ENCODE peak calls at places on chromosome 21, in four cellular contexts. One of them, this sample, is unnamed.

GRCh38 chr21:18759267-18759666 is 355.7 kb upstream of the TMPRSS15 start:
- DNase-seq in NCI-H1417: no peak
- DNase-seq in M059J: no peak
- DNase-seq in epithelial cell of prostate: no peak
- DNase-seq in this sample: no peak

GRCh38 chr21:20971296-20971921 is 26.8 kb upstream of the NCAM2 start:
- DNase-seq in NCI-H1417: peak
- DNase-seq in M059J: peak
- DNase-seq in epithelial cell of prostate: peak
- DNase-seq in this sample: peak

GRCh38 chr21:35025206-35026152 is 23.6 kb downstream of the RUNX1 start:
- DNase-seq in NCI-H1417: no peak
- DNase-seq in M059J: no peak
- DNase-seq in epithelial cell of prostate: no peak
- DNase-seq in this sample: peak

GRCh38 chr21:28959367-28960099 is 33.1 kb downstream of the LTN1 start:
- DNase-seq in NCI-H1417: no peak
- DNase-seq in M059J: peak
- DNase-seq in epithelial cell of prostate: no peak
- DNase-seq in this sample: no peak

GRCh38 chr21:17118638-17119384 is 394.0 kb upstream of the CXADR start:
- DNase-seq in NCI-H1417: no peak
- DNase-seq in M059J: no peak
- DNase-seq in epithelial cell of prostate: no peak
- DNase-seq in this sample: no peak

GRCh38 chr21:44785620-44786344 is 15.8 kb downstream of the UBE2G2 start:
- DNase-seq in NCI-H1417: peak
- DNase-seq in M059J: peak
- DNase-seq in epithelial cell of prostate: no peak
- DNase-seq in this sample: no peak

GRCh38 chr21:16794944-16795343 is 717.9 kb upstream of the CXADR start:
- DNase-seq in NCI-H1417: no peak
- DNase-seq in M059J: peak
- DNase-seq in epithelial cell of prostate: peak
- DNase-seq in this sample: no peak

GRCh38 chr21:33914188-33914587 is 1.4 kb downstream of the ATP5PO start:
- DNase-seq in NCI-H1417: no peak
- DNase-seq in M059J: no peak
- DNase-seq in epithelial cell of prostate: no peak
- DNase-seq in this sample: no peak

GRCh38 chr21:41612674-41613250 is 104.8 kb upstream of the TMPRSS2 start:
- DNase-seq in NCI-H1417: peak
- DNase-seq in M059J: peak
- DNase-seq in epithelial cell of prostate: peak
- DNase-seq in this sample: no peak

GRCh38 chr21:33820371-33820770 is 95.2 kb downstream of the ATP5PO start:
- DNase-seq in NCI-H1417: no peak
- DNase-seq in M059J: no peak
- DNase-seq in epithelial cell of prostate: no peak
- DNase-seq in this sample: no peak

GRCh38 chr21:40846566-40847411 is at the start of gene DSCAM:
- DNase-seq in NCI-H1417: peak
- DNase-seq in M059J: no peak
- DNase-seq in epithelial cell of prostate: no peak
- DNase-seq in this sample: no peak

GRCh38 chr21:36076878-36077658 is 7.2 kb downstream of the CBR1 start:
- DNase-seq in NCI-H1417: no peak
- DNase-seq in M059J: no peak
- DNase-seq in epithelial cell of prostate: no peak
- DNase-seq in this sample: no peak

GRCh38 chr21:33325222-33326067 is 675 bp downstream of the IFNAR1 start:
- DNase-seq in NCI-H1417: peak
- DNase-seq in M059J: peak
- DNase-seq in epithelial cell of prostate: peak
- DNase-seq in this sample: peak

GRCh38 chr21:42125571-42126544 is 54.7 kb downstream of the UMODL1 start:
- DNase-seq in NCI-H1417: peak
- DNase-seq in M059J: peak
- DNase-seq in epithelial cell of prostate: no peak
- DNase-seq in this sample: peak

GRCh38 chr21:31946236-31946635 is 73.4 kb downstream of the HUNK start:
- DNase-seq in NCI-H1417: no peak
- DNase-seq in M059J: no peak
- DNase-seq in epithelial cell of prostate: no peak
- DNase-seq in this sample: no peak

GRCh38 chr21:38303300-38303699 is 46.5 kb downstream of the KCNJ15 start:
- DNase-seq in NCI-H1417: no peak
- DNase-seq in M059J: peak
- DNase-seq in epithelial cell of prostate: peak
- DNase-seq in this sample: no peak

GRCh38 chr21:36422279-36423098 is 37.3 kb downstream of the CHAF1B start:
- DNase-seq in NCI-H1417: peak
- DNase-seq in M059J: peak
- DNase-seq in epithelial cell of prostate: no peak
- DNase-seq in this sample: peak

GRCh38 chr21:45069711-45070110 is 4.7 kb upstream of the ADARB1 start:
- DNase-seq in NCI-H1417: no peak
- DNase-seq in M059J: no peak
- DNase-seq in epithelial cell of prostate: no peak
- DNase-seq in this sample: no peak

GRCh38 chr21:16343776-16344175 is 614.0 kb downstream of the USP25 start:
- DNase-seq in NCI-H1417: no peak
- DNase-seq in M059J: no peak
- DNase-seq in epithelial cell of prostate: no peak
- DNase-seq in this sample: no peak

GRCh38 chr21:27831821-27832569 is 865.1 kb upstream of the ADAMTS5 start:
- DNase-seq in NCI-H1417: no peak
- DNase-seq in M059J: no peak
- DNase-seq in epithelial cell of prostate: no peak
- DNase-seq in this sample: no peak

GRCh38 chr21:43703068-43703880 is 15.7 kb upstream of the PDXK start:
- DNase-seq in NCI-H1417: peak
- DNase-seq in M059J: peak
- DNase-seq in epithelial cell of prostate: no peak
- DNase-seq in this sample: no peak

GRCh38 chr21:42562816-42563215 is 49.2 kb downstream of the SLC37A1 start:
- DNase-seq in NCI-H1417: no peak
- DNase-seq in M059J: no peak
- DNase-seq in epithelial cell of prostate: no peak
- DNase-seq in this sample: no peak

GRCh38 chr21:41573902-41574690 is 66.1 kb upstream of the TMPRSS2 start:
- DNase-seq in NCI-H1417: no peak
- DNase-seq in M059J: no peak
- DNase-seq in epithelial cell of prostate: no peak
- DNase-seq in this sample: no peak

GRCh38 chr21:27570306-27570868 is 603.5 kb upstream of the ADAMTS5 start:
- DNase-seq in NCI-H1417: no peak
- DNase-seq in M059J: peak
- DNase-seq in epithelial cell of prostate: peak
- DNase-seq in this sample: no peak

GRCh38 chr21:31456201-31456600 is 112.1 kb upstream of the TIAM1 start:
- DNase-seq in NCI-H1417: no peak
- DNase-seq in M059J: no peak
- DNase-seq in epithelial cell of prostate: no peak
- DNase-seq in this sample: no peak

GRCh38 chr21:42021751-42022430 is 11.7 kb upstream of the ZBTB21 start:
- DNase-seq in NCI-H1417: peak
- DNase-seq in M059J: peak
- DNase-seq in epithelial cell of prostate: no peak
- DNase-seq in this sample: no peak

GRCh38 chr21:33369586-33369985 is 33.6 kb upstream of the IFNGR2 start:
- DNase-seq in NCI-H1417: no peak
- DNase-seq in M059J: no peak
- DNase-seq in epithelial cell of prostate: no peak
- DNase-seq in this sample: no peak

GRCh38 chr21:24428539-24429186 is 1178.6 kb downstream of the MRPL39 start:
- DNase-seq in NCI-H1417: no peak
- DNase-seq in M059J: no peak
- DNase-seq in epithelial cell of prostate: no peak
- DNase-seq in this sample: no peak

GRCh38 chr21:40847956-40848355 is 998 bp upstream of the DSCAM start:
- DNase-seq in NCI-H1417: no peak
- DNase-seq in M059J: no peak
- DNase-seq in epithelial cell of prostate: no peak
- DNase-seq in this sample: no peak

GRCh38 chr21:36454079-36454478 is 25.8 kb downstream of the CLDN14 start:
- DNase-seq in NCI-H1417: no peak
- DNase-seq in M059J: no peak
- DNase-seq in epithelial cell of prostate: no peak
- DNase-seq in this sample: no peak

GRCh38 chr21:16059981-16060380 is 330.2 kb downstream of the USP25 start:
- DNase-seq in NCI-H1417: no peak
- DNase-seq in M059J: no peak
- DNase-seq in epithelial cell of prostate: no peak
- DNase-seq in this sample: no peak

This sample was measured in AML-193.